ENCODE peak calls at places on chromosome 22, in five cellular contexts. H is IMR-90, E is A549, T is cardiac muscle cell, A is cardiac fibroblast. J is an unnamed sample.

GRCh38 chr22:30026751-30027150 is 53.5 kb upstream of the HORMAD2 start:
- DNase-seq in H (no peak), E (no peak), T (peak; percentile 18), A (no peak), J (no peak)

GRCh38 chr22:24925586-24926427 is 20.7 kb downstream of the LHFPL7 start:
- DNase-seq in H (no peak), E (no peak), T (no peak), A (no peak), J (peak; percentile 65)

GRCh38 chr22:19556963-19557545 is 32.8 kb upstream of the CLDN5 start:
- DNase-seq in H (no peak), E (no peak), T (no peak), A (no peak), J (no peak)

GRCh38 chr22:46652081-46652929 is 32.1 kb downstream of the GRAMD4 start:
- DNase-seq in H (peak; percentile 28), E (peak; percentile 88), T (no peak), A (peak; percentile 44), J (no peak)

GRCh38 chr22:29375436-29376076 is 12.8 kb downstream of the AP1B1 start:
- DNase-seq in H (peak; percentile 19), E (no peak), T (no peak), A (peak; percentile 21), J (peak; percentile 51)

GRCh38 chr22:30733081-30733680 is 38.5 kb downstream of the OSBP2 start:
- DNase-seq in H (peak; percentile 75), E (no peak), T (no peak), A (peak; percentile 72), J (no peak)

GRCh38 chr22:43883719-43884415 is 7.9 kb downstream of the PNPLA5 start:
- DNase-seq in H (no peak), E (no peak), T (no peak), A (no peak), J (no peak)

GRCh38 chr22:36244522-36245391 is 5.4 kb upstream of the APOL2 start:
- DNase-seq in H (peak; percentile 52), E (no peak), T (no peak), A (peak; percentile 54), J (no peak)

GRCh38 chr22:37428649-37429586 is 1.6 kb upstream of the ELFN2 start:
- DNase-seq in H (peak; percentile 43), E (peak; percentile 53), T (peak; percentile 84), A (peak; percentile 53), J (peak; percentile 80)

GRCh38 chr22:20904008-20904979 is 12.9 kb upstream of the CRKL start:
- DNase-seq in H (peak; percentile 99), E (peak; percentile 82), T (no peak), A (peak; percentile 99), J (no peak)

GRCh38 chr22:20988573-20989322 is 6.7 kb downstream of the LZTR1 start:
- DNase-seq in H (no peak), E (no peak), T (no peak), A (no peak), J (no peak)

GRCh38 chr22:19779685-19780268 is 19.2 kb downstream of the TBX1 start:
- DNase-seq in H (peak; percentile 19), E (no peak), T (no peak), A (no peak), J (no peak)

GRCh38 chr22:46443850-46444389 is 93.5 kb downstream of the CELSR1 start:
- DNase-seq in H (no peak), E (no peak), T (no peak), A (no peak), J (no peak)

GRCh38 chr22:37661160-37661924 is 2.8 kb downstream of the PDXP start:
- DNase-seq in H (peak; percentile 82), E (no peak), T (peak; percentile 59), A (peak; percentile 83), J (peak; percentile 72)

GRCh38 chr22:26461188-26461810 is 22.3 kb downstream of the HPS4 start:
- DNase-seq in H (peak; percentile 28), E (peak; percentile 32), T (peak; percentile 81), A (peak; percentile 49), J (peak; percentile 85)

GRCh38 chr22:36797988-36798670 is 18.7 kb downstream of the PVALB start:
- DNase-seq in H (no peak), E (no peak), T (no peak), A (no peak), J (no peak)

GRCh38 chr22:26453195-26453594 is 24.1 kb downstream of the ASPHD2 start:
- DNase-seq in H (no peak), E (no peak), T (no peak), A (no peak), J (no peak)

GRCh38 chr22:37022483-37023337 is 3.2 kb downstream of the MPST start:
- DNase-seq in H (no peak), E (no peak), T (peak; percentile 17), A (no peak), J (no peak)

GRCh38 chr22:33785283-33785991 is 134.8 kb downstream of the LARGE1 start:
- DNase-seq in H (peak; percentile 88), E (no peak), T (no peak), A (peak; percentile 85), J (no peak)

GRCh38 chr22:41289681-41290080 is 3.7 kb upstream of the RANGAP1 start:
- DNase-seq in H (no peak), E (no peak), T (no peak), A (peak; percentile 29), J (no peak)

GRCh38 chr22:37169412-37169811 is 18.6 kb downstream of the C1QTNF6 start:
- DNase-seq in H (no peak), E (no peak), T (no peak), A (no peak), J (no peak)

GRCh38 chr22:29715240-29715639 is 4.6 kb upstream of the CABP7 start:
- DNase-seq in H (no peak), E (no peak), T (no peak), A (no peak), J (no peak)

GRCh38 chr22:21098099-21098671 is 52.4 kb downstream of the LRRC74B start:
- DNase-seq in H (no peak), E (peak; percentile 37), T (no peak), A (peak; percentile 9), J (peak; percentile 74)

GRCh38 chr22:19900707-19901436 is 40.7 kb upstream of the COMT start:
- DNase-seq in H (no peak), E (no peak), T (no peak), A (no peak), J (no peak)

DNA sequence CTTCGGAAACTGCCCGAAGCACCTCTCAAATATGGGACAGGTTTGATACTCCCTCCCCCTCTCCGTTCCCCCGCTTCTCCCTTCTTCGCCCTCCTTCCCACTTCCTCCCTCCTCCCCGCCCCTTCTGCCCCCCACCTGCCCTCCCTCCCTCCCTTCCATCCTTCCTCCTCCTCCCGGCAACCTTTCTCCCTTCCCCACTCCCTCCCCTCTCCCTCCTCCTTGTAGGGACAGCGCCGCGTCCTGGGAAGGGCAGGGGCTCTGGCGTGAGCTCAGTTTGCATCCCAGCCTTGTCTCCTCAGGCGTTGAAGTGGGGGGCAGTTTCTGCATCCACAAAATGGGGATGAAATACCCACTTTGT is 6.1 kb upstream of the NFAM1 start:
- DNase-seq in H (no peak), E (no peak), T (no peak), A (no peak), J (peak; percentile 90)
- H3K4me3 ChIP-seq in H (no peak overlapping the region), E (no peak overlapping the region), T (peak overlapping the region; percentile 25), A (no peak overlapping the region), J (peak overlapping the region; percentile 50)

GRCh38 chr22:47778160-47778658 is 1015.8 kb downstream of the TBC1D22A start:
- DNase-seq in H (no peak), E (no peak), T (no peak), A (no peak), J (no peak)
- H3K4me3 ChIP-seq in H (no peak overlapping the region), E (no peak overlapping the region), T (no peak overlapping the region), A (no peak overlapping the region), J (no peak overlapping the region)

GRCh38 chr22:32723632-32724031 is 77.9 kb upstream of the TIMP3 start:
- DNase-seq in H (peak; percentile 96), E (no peak), T (no peak), A (peak; percentile 73), J (no peak)
- H3K4me3 ChIP-seq in H (no peak overlapping the region), E (no peak overlapping the region), T (no peak overlapping the region), A (no peak overlapping the region), J (no peak overlapping the region)

DNA sequence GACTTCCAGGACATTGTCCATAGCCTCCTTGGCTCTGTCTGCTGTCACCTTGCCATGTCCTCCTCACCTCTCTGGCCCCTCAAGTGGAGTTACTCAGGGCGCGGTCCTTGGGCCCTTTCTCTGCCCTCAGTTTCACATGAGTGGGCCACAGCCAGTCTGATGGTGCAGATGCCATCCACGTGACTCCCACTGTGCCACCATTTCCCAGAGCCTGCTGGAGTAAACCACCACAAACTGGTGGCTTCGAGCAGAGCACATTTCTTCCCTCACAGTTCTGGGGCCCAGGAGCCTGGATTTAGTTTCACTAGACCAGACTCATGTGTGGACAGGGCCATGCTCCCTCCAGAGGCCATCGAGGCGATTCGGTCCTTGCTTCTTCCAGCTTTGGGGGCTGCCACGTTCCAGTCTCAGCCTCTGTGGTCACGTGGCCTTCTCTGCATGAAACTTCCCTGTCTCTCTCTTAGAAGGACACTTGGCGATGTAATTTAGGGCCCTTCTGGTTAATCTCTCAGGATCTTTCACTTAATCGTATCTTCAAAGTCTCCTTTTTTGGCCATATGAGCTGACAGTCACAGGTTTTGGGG is 14.6 kb downstream of the SMARCB1 start:
- DNase-seq in H (no peak), E (no peak), T (no peak), A (no peak), J (no peak)
- H3K4me3 ChIP-seq in H (no peak overlapping the region), E (no peak overlapping the region), T (no peak overlapping the region), A (no peak overlapping the region), J (no peak overlapping the region)

GRCh38 chr22:18056802-18057474 is 20.9 kb upstream of the PEX26 start:
- DNase-seq in H (no peak), E (no peak), T (no peak), A (no peak), J (no peak)

GRCh38 chr22:18057568-18058209 is 20.1 kb upstream of the PEX26 start:
- DNase-seq in H (peak; percentile 100), E (peak; percentile 85), T (no peak), A (peak; percentile 99), J (no peak)

GRCh38 chr22:18058770-18059169 is 19.0 kb upstream of the PEX26 start:
- DNase-seq in H (no peak), E (no peak), T (no peak), A (no peak), J (no peak)

GRCh38 chr22:18055619-18056160 is 22.1 kb upstream of the PEX26 start:
- DNase-seq in H (no peak), E (no peak), T (no peak), A (no peak), J (no peak)

DNA sequence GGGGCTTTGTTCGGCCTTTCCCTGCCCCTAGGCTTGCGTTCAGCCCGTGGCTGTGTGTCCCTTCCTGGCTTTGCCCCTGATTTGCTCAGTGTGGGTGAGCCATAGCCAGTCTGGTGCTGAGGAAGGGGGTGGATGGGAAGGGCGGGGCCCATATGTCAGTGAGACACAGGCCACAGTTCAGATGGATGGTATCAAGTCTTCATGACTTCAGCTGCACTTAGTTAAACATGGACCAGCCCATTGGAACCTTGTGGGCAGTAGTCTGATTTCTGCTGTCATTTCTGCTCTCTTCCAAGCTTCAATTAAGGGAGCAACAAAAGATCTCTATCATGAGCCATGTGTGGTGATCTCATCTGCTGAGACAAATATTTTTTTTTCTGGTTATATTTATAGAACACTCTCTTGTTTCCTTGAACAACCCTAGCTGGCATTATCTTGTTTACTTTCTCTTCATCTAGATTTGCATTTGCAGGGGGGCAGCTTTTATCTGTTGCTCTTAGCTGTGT is 21.6 kb upstream of the PEX26 start:
- DNase-seq in H (peak; percentile 76), E (peak; percentile 44), T (no peak), A (peak; percentile 63), J (no peak)
- H3K4me3 ChIP-seq in H (no peak overlapping the region), E (no peak overlapping the region), T (no peak overlapping the region), A (no peak overlapping the region), J (no peak overlapping the region)

GRCh38 chr22:22553141-22553540 is 5.9 kb downstream of the PRAME start:
- DNase-seq in H (no peak), E (no peak), T (no peak), A (no peak), J (no peak)
- H3K4me3 ChIP-seq in H (no peak overlapping the region), E (no peak overlapping the region), T (no peak overlapping the region), A (no peak overlapping the region), J (no peak overlapping the region)

GRCh38 chr22:45124176-45124857 is 39.4 kb upstream of the NUP50 start:
- DNase-seq in H (peak; percentile 33), E (no peak), T (no peak), A (no peak), J (no peak)
- H3K4me3 ChIP-seq in H (no peak overlapping the region), E (no peak overlapping the region), T (no peak overlapping the region), A (no peak overlapping the region), J (no peak overlapping the region)

J was measured in mesendoderm.